ENCODE peak calls at places on chromosomes 1 and 21, in seven cellular contexts. R, Q, S, L, D, W and K are unnamed samples.
A peak's percentile ranks its signal among the peaks of the same experiment; 100 is the strongest.

GRCh38 chr1:210260087-210260486 is 27.5 kb downstream of the SERTAD4 start:
- DNase-seq in R (no peak), Q (no peak), S (no peak), L (no peak), D (no peak), W (no peak), K (no peak)

GRCh38 chr1:56563045-56563444 is 16.3 kb downstream of the PLPP3 start:
- DNase-seq in R (no peak), Q (no peak), S (no peak), L (no peak), D (no peak), W (no peak), K (no peak)

GRCh38 chr1:153881764-153882163 is 41.0 kb downstream of the GATAD2B start:
- DNase-seq in R (no peak), Q (no peak), S (no peak), L (peak; percentile 4), D (no peak), W (peak; percentile 67), K (no peak)

GRCh38 chr1:155086182-155086741 is 7.6 kb downstream of the EFNA3 start:
- DNase-seq in R (peak; percentile 52), Q (peak; percentile 89), S (peak; percentile 68), L (peak; percentile 35), D (peak; percentile 80), W (no peak), K (peak; percentile 82)

GRCh38 chr1:109628540-109629321 is 9.1 kb downstream of the AMPD2 start:
- DNase-seq in R (no peak), Q (no peak), S (no peak), L (no peak), D (no peak), W (peak; percentile 65), K (peak; percentile 35)

GRCh38 chr1:181013144-181013543 is 9.5 kb downstream of the STX6 start:
- DNase-seq in R (no peak), Q (no peak), S (no peak), L (peak; percentile 4), D (no peak), W (no peak), K (no peak)

GRCh38 chr1:160862151-160863061 is at the start of gene CD244:
- DNase-seq in R (no peak), Q (no peak), S (peak; percentile 15), L (peak; percentile 6), D (no peak), W (no peak), K (no peak)

GRCh38 chr1:59605761-59606160 is 209.0 kb upstream of the HOOK1 start:
- DNase-seq in R (no peak), Q (no peak), S (no peak), L (no peak), D (no peak), W (peak; percentile 46), K (no peak)

GRCh38 chr1:232905324-232906034 is 44.9 kb upstream of the NTPCR start:
- DNase-seq in R (no peak), Q (no peak), S (no peak), L (no peak), D (no peak), W (peak; percentile 13), K (no peak)

GRCh38 chr1:94068096-94068830 is 52.7 kb downstream of the ABCA4 start:
- DNase-seq in R (no peak), Q (peak; percentile 26), S (no peak), L (no peak), D (no peak), W (peak; percentile 71), K (peak; percentile 58)

GRCh38 chr1:56469640-56470371 is 109.6 kb downstream of the PLPP3 start:
- DNase-seq in R (no peak), Q (no peak), S (no peak), L (no peak), D (no peak), W (peak; percentile 32), K (no peak)

GRCh38 chr1:215501496-215501895 is 65.6 kb upstream of the KCTD3 start:
- DNase-seq in R (no peak), Q (no peak), S (no peak), L (no peak), D (no peak), W (no peak), K (no peak)

GRCh38 chr1:48291421-48291820 is 68.9 kb downstream of the SLC5A9 start:
- DNase-seq in R (no peak), Q (no peak), S (no peak), L (no peak), D (no peak), W (no peak), K (no peak)

GRCh38 chr1:110411173-110411572 is 3.7 kb upstream of the LAMTOR5 start:
- DNase-seq in R (no peak), Q (no peak), S (no peak), L (no peak), D (no peak), W (no peak), K (no peak)

GRCh38 chr1:7596126-7596755 is 174.9 kb upstream of the VAMP3 start:
- DNase-seq in R (no peak), Q (no peak), S (no peak), L (no peak), D (no peak), W (no peak), K (no peak)

GRCh38 chr1:157994081-157994581 is 686 bp downstream of the KIRREL1 start:
- DNase-seq in R (no peak), Q (no peak), S (no peak), L (no peak), D (no peak), W (no peak), K (no peak)

GRCh38 chr21:45975017-45975595 is 6.5 kb upstream of the COL6A1 start:
- DNase-seq in R (no peak), Q (no peak), S (no peak), L (no peak), D (no peak), W (peak; percentile 51), K (no peak)

GRCh38 chr21:25584833-25585232 is 22.4 kb downstream of the MRPL39 start:
- DNase-seq in R (no peak), Q (no peak), S (no peak), L (no peak), D (no peak), W (no peak), K (no peak)